ENCODE peak calls at places on chromosomes 3 and 15, in six cellular contexts. Q, J, N, V, Y and K are unnamed samples.

GRCh38 chr15:52782514-52782913 is 7.6 kb downstream of the ONECUT1 start:
- DNase-seq in Q (no peak), J (no peak), N (no peak), V (no peak), Y (no peak), K (no peak)

GRCh38 chr15:41634072-41634628 is 26.1 kb upstream of the MGA start:
- DNase-seq in Q (no peak), J (no peak), N (no peak), V (no peak), Y (no peak), K (no peak)

GRCh38 chr3:183122257-183122932 is 23.1 kb upstream of the MCCC1 start:
- DNase-seq in Q (no peak), J (peak; percentile 73), N (peak; percentile 65), V (peak; percentile 66), Y (no peak), K (peak; percentile 60)

GRCh38 chr3:196270499-196270898 is 17.0 kb downstream of the PCYT1A start:
- DNase-seq in Q (no peak), J (no peak), N (no peak), V (no peak), Y (no peak), K (no peak)

GRCh38 chr3:59043391-59043790 is 6.4 kb downstream of the CFAP20DC start:
- DNase-seq in Q (no peak), J (no peak), N (no peak), V (no peak), Y (no peak), K (no peak)

GRCh38 chr3:9037113-9037715 is 73.9 kb upstream of the RAD18 start:
- DNase-seq in Q (no peak), J (no peak), N (no peak), V (no peak), Y (no peak), K (no peak)

GRCh38 chr3:161217496-161217895 is 3.6 kb upstream of the NMD3 start:
- DNase-seq in Q (no peak), J (no peak), N (no peak), V (peak; percentile 28), Y (no peak), K (no peak)

GRCh38 chr15:78037328-78037727 is 40.2 kb downstream of the TBC1D2B start:
- DNase-seq in Q (no peak), J (no peak), N (no peak), V (no peak), Y (no peak), K (no peak)

GRCh38 chr3:123622766-123623165 is 37.9 kb upstream of the HACD2 start:
- DNase-seq in Q (no peak), J (no peak), N (no peak), V (no peak), Y (no peak), K (no peak)

GRCh38 chr15:70906842-70907241 is 14.2 kb downstream of the LRRC49 start:
- DNase-seq in Q (no peak), J (peak; percentile 12), N (no peak), V (no peak), Y (no peak), K (no peak)

GRCh38 chr15:63353887-63354286 is 27.8 kb downstream of the CA12 start:
- DNase-seq in Q (no peak), J (no peak), N (no peak), V (peak; percentile 68), Y (no peak), K (no peak)

GRCh38 chr15:71518661-71519060 is 291.7 kb upstream of the NR2E3 start:
- DNase-seq in Q (no peak), J (no peak), N (no peak), V (no peak), Y (no peak), K (no peak)

GRCh38 chr3:33315826-33316225 is 38.6 kb downstream of the FBXL2 start:
- DNase-seq in Q (no peak), J (peak; percentile 3), N (no peak), V (no peak), Y (no peak), K (no peak)

GRCh38 chr3:128548011-128548410 is 55.0 kb upstream of the GATA2 start:
- DNase-seq in Q (no peak), J (no peak), N (no peak), V (no peak), Y (no peak), K (no peak)

GRCh38 chr3:51681453-51681852 is 10.4 kb downstream of the TEX264 start:
- DNase-seq in Q (peak; percentile 69), J (no peak), N (no peak), V (no peak), Y (no peak), K (peak; percentile 17)

GRCh38 chr15:100651253-100651652 is 48.9 kb downstream of the ASB7 start:
- DNase-seq in Q (no peak), J (peak; percentile 33), N (no peak), V (no peak), Y (no peak), K (no peak)

GRCh38 chr15:45174577-45174976 is 13.2 kb downstream of the SHF start:
- DNase-seq in Q (no peak), J (no peak), N (no peak), V (no peak), Y (no peak), K (no peak)

GRCh38 chr3:18080198-18080689 is 337.8 kb upstream of the TBC1D5 start:
- DNase-seq in Q (no peak), J (no peak), N (no peak), V (no peak), Y (no peak), K (no peak)

GRCh38 chr3:4460334-4460733 is 6.7 kb downstream of the SUMF1 start:
- DNase-seq in Q (no peak), J (no peak), N (no peak), V (peak; percentile 59), Y (no peak), K (no peak)

GRCh38 chr3:59392116-59392515 is 342.3 kb upstream of the CFAP20DC start:
- DNase-seq in Q (no peak), J (no peak), N (no peak), V (no peak), Y (no peak), K (no peak)

GRCh38 chr3:127033786-127034185 is 50.9 kb downstream of the PLXNA1 start:
- DNase-seq in Q (no peak), J (no peak), N (no peak), V (no peak), Y (peak; percentile 63), K (no peak)

GRCh38 chr3:72475258-72476138 is 372.7 kb downstream of the SHQ1 start:
- DNase-seq in Q (no peak), J (no peak), N (no peak), V (no peak), Y (no peak), K (no peak)